ENCODE peak calls at places on chromosome 1, in five cellular contexts. K is stimulated activated CD4-positive, alpha-beta T cell treated with anti-CD3 and anti-CD28 coated beads, Interleukin-15, amount 100 ng/mL, for 1 hour; J is NCI-H1105 treated with DMSO at 0.1 percent for 48 hours; Z is C1 segment of cervical spinal cord; W is CD4-positive, alpha-beta T cell. N is an unnamed sample.

GRCh38 chr1:19960621-19961020 is 18.8 kb downstream of the PLA2G2A start:
- DNase-seq in W (no peak), K (no peak), Z (no peak), J (no peak), N (no peak)

GRCh38 chr1:18809953-18810899 is 49.2 kb downstream of the TAS1R2 start:
- DNase-seq in Z (no peak), K (no peak), W (no peak), J (no peak), N (no peak)

GRCh38 chr1:96256391-96256790 is 465.2 kb upstream of the PTBP2 start:
- DNase-seq in Z (no peak), J (no peak), W (no peak), K (no peak), N (no peak)

GRCh38 chr1:193406901-193407300 is 220.5 kb upstream of the B3GALT2 start:
- DNase-seq in K (no peak), J (peak), Z (no peak), W (no peak), N (peak)

GRCh38 chr1:71809085-71809484 is 473.3 kb downstream of the NEGR1 start:
- DNase-seq in W (no peak), J (no peak), K (no peak), Z (no peak), N (no peak)

GRCh38 chr1:112169517-112169916 is 180.0 kb upstream of the KCND3 start:
- DNase-seq in W (no peak), Z (no peak), J (no peak), K (no peak), N (no peak)

GRCh38 chr1:201006450-201006849 is 17.1 kb downstream of the KIF21B start:
- DNase-seq in K (no peak), W (no peak), J (no peak), Z (no peak), N (no peak)

GRCh38 chr1:222390181-222390580 is 157.7 kb downstream of the HHIPL2 start:
- DNase-seq in Z (no peak), K (no peak), W (no peak), J (no peak), N (no peak)

GRCh38 chr1:180994262-180994661 is 28.4 kb downstream of the STX6 start:
- DNase-seq in W (no peak), Z (no peak), K (no peak), J (no peak), N (no peak)

GRCh38 chr1:234967121-234967520 is 161.5 kb downstream of the TOMM20 start:
- DNase-seq in W (no peak), J (no peak), Z (no peak), K (no peak), N (no peak)

GRCh38 chr1:30879940-30880339 is 28.6 kb downstream of the SDC3 start:
- DNase-seq in J (peak), Z (no peak), W (no peak), K (no peak), N (no peak)

GRCh38 chr1:10862743-10863335 is 66.4 kb upstream of the CASZ1 start:
- DNase-seq in W (no peak), K (no peak), Z (no peak), J (no peak), N (no peak)

GRCh38 chr1:21669287-21670058 is at the start of gene RAP1GAP:
- DNase-seq in K (no peak), Z (no peak), J (peak), W (no peak), N (no peak)

GRCh38 chr1:164638506-164639202 is 79.7 kb downstream of the PBX1 start:
- DNase-seq in K (no peak), J (no peak), Z (no peak), W (no peak), N (no peak)

GRCh38 chr1:38577385-38577784 is 282.2 kb downstream of the RRAGC start:
- DNase-seq in K (no peak), W (no peak), J (no peak), Z (no peak), N (no peak)

GRCh38 chr1:19861034-19861433 is 21.2 kb upstream of the OTUD3 start:
- DNase-seq in W (no peak), K (no peak), J (no peak), Z (no peak), N (no peak)

GRCh38 chr1:43286115-43286514 is 734 bp upstream of the C1orf210 start:
- DNase-seq in K (no peak), Z (no peak), J (no peak), W (no peak), N (no peak)

GRCh38 chr1:48777219-48777895 is 666 bp upstream of the BEND5 start:
- DNase-seq in K (no peak), J (peak), Z (no peak), W (no peak), N (peak)

GRCh38 chr1:24932284-24932683 is 2.2 kb upstream of the RUNX3 start:
- DNase-seq in Z (no peak), K (peak), W (peak), J (peak), N (no peak)

GRCh38 chr1:224786533-224787249 is 142.8 kb upstream of the DNAH14 start:
- DNase-seq in W (no peak), J (no peak), Z (no peak), K (no peak), N (no peak)

GRCh38 chr1:47196622-47197021 is 6.8 kb upstream of the PDZK1IP1 start:
- DNase-seq in W (no peak), Z (no peak), K (no peak), J (no peak), N (no peak)

GRCh38 chr1:88189525-88189924 is 494.5 kb upstream of the PKN2 start:
- DNase-seq in J (no peak), K (no peak), W (no peak), Z (no peak), N (no peak)

GRCh38 chr1:24904731-24905354 is 25.2 kb downstream of the RUNX3 start:
- DNase-seq in K (no peak), J (no peak), W (no peak), Z (no peak), N (no peak)

GRCh38 chr1:39692152-39693064 is 1.2 kb upstream of the HPCAL4 start:
- DNase-seq in K (no peak), Z (no peak), J (peak), W (peak), N (no peak)

GRCh38 chr1:15764890-15765289 is 6.3 kb downstream of the FBLIM1 start:
- DNase-seq in W (no peak), J (no peak), Z (no peak), K (no peak), N (no peak)

GRCh38 chr1:230823421-230823820 is 44.9 kb downstream of the C1orf198 start:
- DNase-seq in J (no peak), K (no peak), W (no peak), Z (no peak), N (peak)

GRCh38 chr1:53279556-53280160 is 41.3 kb upstream of the MAGOH start:
- DNase-seq in K (no peak), W (no peak), Z (no peak), J (no peak), N (no peak)

GRCh38 chr1:110049801-110050601 is 15.6 kb downstream of the STRIP1 start:
- DNase-seq in K (no peak), W (no peak), Z (no peak), J (no peak), N (no peak)

GRCh38 chr1:186828612-186829542 is at the start of gene PLA2G4A:
- DNase-seq in K (no peak), J (no peak), Z (no peak), W (no peak), N (peak)

GRCh38 chr1:56202186-56202585 is 377.2 kb downstream of the PLPP3 start:
- DNase-seq in J (no peak), K (no peak), Z (no peak), W (no peak), N (no peak)

GRCh38 chr1:54798769-54799641 is 2.1 kb downstream of the TTC22 start:
- DNase-seq in Z (no peak), J (no peak), K (no peak), W (no peak), N (no peak)

GRCh38 chr1:202133016-202133415 is 10.3 kb downstream of the GPR37L1 start:
- DNase-seq in Z (peak), W (no peak), K (no peak), J (no peak), N (peak)

GRCh38 chr1:15522551-15522950 is 1.5 kb downstream of the CASP9 start:
- DNase-seq in W (no peak), J (no peak), K (no peak), Z (no peak), N (no peak)

GRCh38 chr1:119687391-119688079 is 24.2 kb upstream of the PHGDH start:
- DNase-seq in W (no peak), J (no peak), Z (no peak), K (no peak), N (no peak)

N was measured in globus pallidus.